ENCODE peak calls at places on chromosomes 16 and 17, in seven cellular contexts. G is RWPE1; L is activated CD8-positive, alpha-beta memory T cell treated with anti-CD3 and anti-CD28 coated beads, Interleukin-2, amount 10 ng/mL, durations not matched to agents 7 days and 5 days; I is SW480; U is AG10803; R is activated effector memory CD4-positive, alpha-beta T cell treated with anti-CD3 and anti-CD28 coated beads, Interleukin-2, amount 50 U/mL, for 16 hours; A is A172. J is an unnamed sample.

GRCh38 chr16:83928341-83929055 is 24.5 kb upstream of the OSGIN1 start:
- DNase-seq in G (peak; percentile 77), L (no peak), I (no peak), U (peak; percentile 88), R (no peak), A (peak; percentile 61), J (no peak)

GRCh38 chr16:27223701-27224100 is 20.4 kb downstream of the KDM8 start:
- DNase-seq in G (no peak), L (no peak), I (no peak), U (no peak), R (no peak), A (no peak), J (no peak)

GRCh38 chr17:52827526-52827925 is 669.0 kb upstream of the CA10 start:
- DNase-seq in G (no peak), L (no peak), I (no peak), U (no peak), R (no peak), A (no peak), J (no peak)

GRCh38 chr17:20116683-20117309 is 107.6 kb downstream of the SPECC1 start:
- DNase-seq in G (peak; percentile 30), L (peak; percentile 66), I (peak; percentile 49), U (peak; percentile 50), R (peak; percentile 77), A (peak; percentile 68), J (peak; percentile 55)

GRCh38 chr17:75181608-75182318 is 996 bp downstream of the SUMO2 start:
- DNase-seq in G (no peak), L (peak; percentile 69), I (peak; percentile 22), U (no peak), R (peak; percentile 84), A (no peak), J (peak; percentile 57)

GRCh38 chr17:72199256-72199655 is 78.4 kb downstream of the SOX9 start:
- DNase-seq in G (no peak), L (no peak), I (no peak), U (no peak), R (no peak), A (no peak), J (no peak)

GRCh38 chr17:82648761-82649474 is 674 bp upstream of the WDR45B start:
- DNase-seq in G (peak; percentile 67), L (peak; percentile 64), I (peak; percentile 20), U (no peak), R (peak; percentile 82), A (no peak), J (no peak)

GRCh38 chr17:7078711-7079110 is 1.3 kb downstream of the CLEC10A start:
- DNase-seq in G (no peak), L (no peak), I (no peak), U (no peak), R (peak; percentile 31), A (no peak), J (no peak)

GRCh38 chr17:76252040-76252954 is 12.0 kb upstream of the RNF157 start:
- DNase-seq in G (peak; percentile 56), L (peak; percentile 66), I (peak; percentile 45), U (peak; percentile 90), R (peak; percentile 71), A (peak; percentile 38), J (no peak)

GRCh38 chr16:57427307-57427706 is 19.9 kb downstream of the CIAPIN1 start:
- DNase-seq in G (no peak), L (no peak), I (no peak), U (no peak), R (no peak), A (no peak), J (no peak)

GRCh38 chr17:8871081-8871581 is 3.7 kb upstream of the PIK3R6 start:
- DNase-seq in G (no peak), L (no peak), I (no peak), U (no peak), R (no peak), A (no peak), J (no peak)

GRCh38 chr16:2904922-2905240 is 6.8 kb upstream of the FLYWCH1 start:
- DNase-seq in G (no peak), L (no peak), I (no peak), U (no peak), R (peak; percentile 71), A (no peak), J (no peak)

GRCh38 chr16:23324727-23325126 is 22.6 kb downstream of the SCNN1B start:
- DNase-seq in G (no peak), L (no peak), I (no peak), U (no peak), R (no peak), A (peak; percentile 33), J (no peak)

GRCh38 chr16:70685938-70686375 is at the start of gene MTSS2:
- DNase-seq in G (peak; percentile 88), L (no peak), I (peak; percentile 69), U (peak; percentile 89), R (no peak), A (peak; percentile 72), J (peak; percentile 78)

GRCh38 chr17:41687828-41688640 is 651 bp upstream of the EIF1 start:
- DNase-seq in G (peak; percentile 37), L (peak; percentile 77), I (peak; percentile 75), U (no peak), R (peak; percentile 87), A (peak; percentile 73), J (peak; percentile 75)

GRCh38 chr17:27810211-27810901 is 10.0 kb upstream of the NOS2 start:
- DNase-seq in G (no peak), L (peak; percentile 79), I (no peak), U (no peak), R (peak; percentile 75), A (no peak), J (no peak)

GRCh38 chr17:52158450-52159042 is at the start of gene CA10:
- DNase-seq in G (no peak), L (no peak), I (no peak), U (no peak), R (no peak), A (no peak), J (no peak)

GRCh38 chr16:28218109-28218508 is 6.3 kb upstream of the XPO6 start:
- DNase-seq in G (no peak), L (peak; percentile 73), I (no peak), U (peak; percentile 72), R (peak; percentile 83), A (peak; percentile 52), J (peak; percentile 61)

GRCh38 chr16:7367309-7367708 is 34.7 kb downstream of the RBFOX1 start:
- DNase-seq in G (no peak), L (no peak), I (no peak), U (no peak), R (no peak), A (no peak), J (no peak)

GRCh38 chr17:80219013-80219776 is 938 bp downstream of the SGSH start:
- DNase-seq in G (peak; percentile 30), L (peak; percentile 96), I (peak; percentile 78), U (peak; percentile 82), R (peak; percentile 97), A (peak; percentile 91), J (peak; percentile 84)

GRCh38 chr16:85286066-85286712 is 173.9 kb upstream of the CIBAR2 start:
- DNase-seq in G (no peak), L (no peak), I (peak; percentile 37), U (peak; percentile 89), R (no peak), A (peak; percentile 56), J (peak; percentile 46)

GRCh38 chr17:49822829-49823228 is 25.0 kb downstream of the TAC4 start:
- DNase-seq in G (no peak), L (no peak), I (no peak), U (peak; percentile 91), R (no peak), A (no peak), J (no peak)

J was measured in RKO.